ENCODE peak calls at places on chromosomes 1 and 21, in seven cellular contexts. L is CD4-positive, CD25-positive, alpha-beta regulatory T cell; N is left lung; O is mesenchymal stem cell; I is lower lobe of right lung; H is small intestine; Y is astrocyte of the spinal cord. J is an unnamed sample.

GRCh38 chr1:101506541-101507164 is 269.8 kb downstream of the S1PR1 start:
- DNase-seq in L (peak), N (no peak), O (peak), I (no peak), H (peak), Y (peak), J (no peak)

GRCh38 chr21:41659791-41660560 is 106.9 kb downstream of the RIPK4 start:
- DNase-seq in L (no peak), N (no peak), O (no peak), I (no peak), H (no peak), Y (peak), J (no peak)

GRCh38 chr1:198858026-198858425 is 219.2 kb downstream of the PTPRC start:
- DNase-seq in L (no peak), N (no peak), O (peak), I (no peak), H (no peak), Y (no peak), J (no peak)

GRCh38 chr1:222583079-222583478 is 6.7 kb downstream of the TAF1A start:
- DNase-seq in L (no peak), N (no peak), O (no peak), I (no peak), H (no peak), Y (no peak), J (no peak)

GRCh38 chr1:156652992-156653355 is 11.1 kb downstream of the BCAN start:
- DNase-seq in L (no peak), N (no peak), O (no peak), I (no peak), H (no peak), Y (no peak), J (no peak)

GRCh38 chr21:42003051-42003461 is 7.1 kb downstream of the ZBTB21 start:
- DNase-seq in L (no peak), N (no peak), O (peak), I (no peak), H (no peak), Y (no peak), J (peak)

GRCh38 chr21:42161401-42161956 is 57.5 kb upstream of the ABCG1 start:
- DNase-seq in L (no peak), N (no peak), O (no peak), I (no peak), H (no peak), Y (no peak), J (no peak)

GRCh38 chr1:112603541-112603940 is 15.4 kb downstream of the ST7L start:
- DNase-seq in L (no peak), N (no peak), O (no peak), I (no peak), H (no peak), Y (no peak), J (no peak)

GRCh38 chr1:230136453-230137327 is 69.7 kb downstream of the GALNT2 start:
- DNase-seq in L (no peak), N (no peak), O (no peak), I (no peak), H (no peak), Y (no peak), J (no peak)

GRCh38 chr1:227900571-227901051 is 47.1 kb downstream of the WNT9A start:
- DNase-seq in L (no peak), N (peak), O (no peak), I (peak), H (no peak), Y (no peak), J (no peak)

GRCh38 chr1:114758251-114758832 is 558 bp upstream of the CSDE1 start:
- DNase-seq in L (no peak), N (no peak), O (peak), I (no peak), H (peak), Y (peak), J (no peak)

GRCh38 chr1:205018381-205018780 is 24.6 kb upstream of the CNTN2 start:
- DNase-seq in L (no peak), N (no peak), O (no peak), I (no peak), H (no peak), Y (no peak), J (no peak)

GRCh38 chr1:119298687-119299086 is 69.9 kb upstream of the HAO2 start:
- DNase-seq in L (no peak), N (no peak), O (no peak), I (no peak), H (peak), Y (peak), J (peak)

GRCh38 chr21:17828223-17828622 is 9.1 kb upstream of the C21orf91 start:
- DNase-seq in L (no peak), N (no peak), O (peak), I (no peak), H (no peak), Y (peak), J (no peak)

GRCh38 chr1:12594966-12595838 is 22.8 kb downstream of the DHRS3 start:
- DNase-seq in L (no peak), N (peak), O (peak), I (peak), H (no peak), Y (peak), J (no peak)

GRCh38 chr1:154178006-154178405 is 13.9 kb downstream of the TPM3 start:
- DNase-seq in L (no peak), N (no peak), O (no peak), I (no peak), H (no peak), Y (no peak), J (no peak)

GRCh38 chr1:226983998-226984364 is 43.9 kb downstream of the COQ8A start:
- DNase-seq in L (no peak), N (no peak), O (no peak), I (no peak), H (no peak), Y (no peak), J (no peak)

GRCh38 chr1:219041141-219041540 is 132.5 kb upstream of the LYPLAL1 start:
- DNase-seq in L (no peak), N (no peak), O (peak), I (no peak), H (no peak), Y (peak), J (peak)

GRCh38 chr21:34947122-34947534 is 102.0 kb downstream of the RUNX1 start:
- DNase-seq in L (no peak), N (no peak), O (no peak), I (no peak), H (no peak), Y (no peak), J (no peak)

GRCh38 chr1:42966688-42967609 is 8.3 kb upstream of the SLC2A1 start:
- DNase-seq in L (no peak), N (peak), O (peak), I (no peak), H (peak), Y (peak), J (peak)

GRCh38 chr1:11738783-11739182 is 2.8 kb downstream of the AGTRAP start:
- DNase-seq in L (no peak), N (no peak), O (no peak), I (no peak), H (no peak), Y (no peak), J (no peak)

GRCh38 chr1:23178931-23179330 is 10.3 kb upstream of the LUZP1 start:
- DNase-seq in L (peak), N (no peak), O (peak), I (no peak), H (no peak), Y (peak), J (no peak)

GRCh38 chr1:205421728-205422127 is at the start of gene LEMD1:
- DNase-seq in L (no peak), N (no peak), O (no peak), I (no peak), H (no peak), Y (no peak), J (no peak)

GRCh38 chr1:66243548-66244130 is 290.3 kb upstream of the SGIP1 start:
- DNase-seq in L (peak), N (no peak), O (no peak), I (no peak), H (peak), Y (no peak), J (no peak)
- H3K4me3 ChIP-seq in L (peak), N (no peak), O (no peak), I (no peak), H (no peak), Y (no peak), J (no peak)

GRCh38 chr1:5220421-5220820 is 566.0 kb downstream of the AJAP1 start:
- DNase-seq in L (no peak), N (no peak), O (no peak), I (no peak), H (no peak), Y (no peak), J (no peak)

GRCh38 chr1:5225687-5226389 is 571.4 kb downstream of the AJAP1 start:
- DNase-seq in L (no peak), N (no peak), O (no peak), I (no peak), H (no peak), Y (no peak), J (no peak)

GRCh38 chr1:5222626-5223025 is 568.2 kb downstream of the AJAP1 start:
- DNase-seq in L (no peak), N (no peak), O (no peak), I (no peak), H (no peak), Y (no peak), J (no peak)

GRCh38 chr1:5220881-5221280 is 566.5 kb downstream of the AJAP1 start:
- DNase-seq in L (no peak), N (no peak), O (no peak), I (no peak), H (no peak), Y (no peak), J (no peak)

DNA sequence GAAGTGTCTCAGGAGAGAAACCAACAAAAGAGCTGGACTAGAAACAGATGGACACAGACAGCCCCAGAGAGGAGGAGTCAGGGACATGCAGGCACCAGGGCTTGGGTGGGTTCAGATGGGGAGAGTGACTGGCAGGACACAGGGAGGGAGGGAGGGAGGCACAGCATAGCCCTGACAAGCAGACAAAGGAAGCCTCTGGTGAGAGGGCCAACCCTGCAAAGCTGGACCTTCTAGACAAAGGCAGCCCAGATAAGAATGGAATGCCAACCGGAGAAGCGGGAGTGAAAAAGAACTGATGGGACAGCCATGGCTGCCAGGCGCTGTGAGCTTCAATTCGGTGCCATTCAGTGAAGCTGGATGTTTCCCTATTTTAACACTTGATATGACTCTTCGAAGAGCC is 568.9 kb downstream of the AJAP1 start:
- DNase-seq in L (no peak), N (no peak), O (no peak), I (no peak), H (no peak), Y (no peak), J (no peak)
- H3K4me3 ChIP-seq in L (no peak), N (no peak), O (no peak), I (no peak), H (no peak), Y (no peak), J (no peak)

DNA sequence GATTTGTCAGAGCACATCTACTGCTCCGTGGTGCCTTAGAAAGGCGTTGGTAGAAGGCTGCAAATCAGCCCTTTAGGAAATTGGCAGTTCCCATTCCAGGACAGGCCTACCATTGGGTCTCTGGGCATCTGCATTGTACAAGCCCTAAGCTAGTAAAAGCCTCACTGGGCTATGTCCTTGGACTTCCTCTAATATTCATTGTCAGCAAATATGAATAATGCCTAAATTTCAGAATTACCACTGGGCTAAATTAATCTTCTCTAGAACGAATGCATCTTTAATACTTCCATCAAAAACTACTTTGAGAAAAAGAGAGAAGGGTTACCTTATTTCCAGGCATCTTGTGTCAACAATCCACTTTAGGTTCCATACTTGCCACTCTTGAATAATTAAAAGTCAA is 41.5 kb upstream of the ATP1A1 start:
- DNase-seq in L (no peak), N (no peak), O (no peak), I (no peak), H (no peak), Y (no peak), J (no peak)
- H3K4me3 ChIP-seq in L (no peak), N (no peak), O (no peak), I (no peak), H (no peak), Y (no peak), J (no peak)

GRCh38 chr1:162298266-162298665 is 78.4 kb downstream of the SPATA46 start:
- DNase-seq in L (no peak), N (no peak), O (no peak), I (no peak), H (no peak), Y (no peak), J (no peak)

GRCh38 chr1:162301696-162302095 is 75.0 kb downstream of the SPATA46 start:
- DNase-seq in L (no peak), N (no peak), O (no peak), I (no peak), H (no peak), Y (no peak), J (no peak)

GRCh38 chr1:162297208-162297607 is 79.4 kb downstream of the SPATA46 start:
- DNase-seq in L (no peak), N (no peak), O (no peak), I (no peak), H (no peak), Y (no peak), J (no peak)

GRCh38 chr1:162300057-162300917 is 76.4 kb downstream of the SPATA46 start:
- DNase-seq in L (no peak), N (peak), O (no peak), I (no peak), H (no peak), Y (no peak), J (no peak)

GRCh38 chr1:162299018-162299417 is 77.6 kb downstream of the SPATA46 start:
- DNase-seq in L (no peak), N (no peak), O (no peak), I (no peak), H (peak), Y (no peak), J (no peak)
- H3K4me3 ChIP-seq in L (no peak), N (no peak), O (no peak), I (no peak), H (no peak), Y (no peak), J (no peak)

GRCh38 chr1:91697322-91698260 is 188.4 kb downstream of the TGFBR3 start:
- DNase-seq in L (peak), N (no peak), O (peak), I (no peak), H (peak), Y (peak), J (peak)
- H3K4me3 ChIP-seq in L (peak), N (no peak), O (no peak), I (no peak), H (no peak), Y (no peak), J (no peak)

GRCh38 chr1:54798769-54799641 is 2.1 kb downstream of the TTC22 start:
- DNase-seq in L (peak), N (peak), O (no peak), I (no peak), H (peak), Y (no peak), J (no peak)

GRCh38 chr1:54795841-54796468 is 5.2 kb downstream of the TTC22 start:
- DNase-seq in L (no peak), N (no peak), O (no peak), I (peak), H (peak), Y (no peak), J (no peak)

GRCh38 chr1:54800041-54800898 is 853 bp downstream of the TTC22 start:
- DNase-seq in L (no peak), N (peak), O (no peak), I (no peak), H (no peak), Y (no peak), J (no peak)

GRCh38 chr1:54796902-54797301 is 4.2 kb downstream of the TTC22 start:
- DNase-seq in L (no peak), N (no peak), O (no peak), I (no peak), H (no peak), Y (no peak), J (no peak)

GRCh38 chr1:54798206-54798605 is 2.9 kb downstream of the TTC22 start:
- DNase-seq in L (no peak), N (no peak), O (no peak), I (no peak), H (peak), Y (no peak), J (no peak)
- H3K4me3 ChIP-seq in L (peak), N (no peak), O (no peak), I (no peak), H (peak), Y (no peak), J (no peak)